ENCODE peak calls at places on chromosome 2, in ten cellular contexts. G, Y, M, X, B, P, U, O, C and J are unnamed samples. For H3K4me1, the result is how much of the 10 kb centered on the place peaks cover.

GRCh38 chr2:126972272-126972626 is 73.6 kb downstream of the TEX51 start:
- DNase-seq in G (no peak), Y (no peak), M (no peak), X (no peak), B (no peak), P (no peak), U (no peak), O (no peak), C (no peak), J (no peak)

GRCh38 chr2:83067947-83068346 is 1391.1 kb downstream of the SUCLG1 start:
- DNase-seq in G (no peak), Y (peak), M (no peak), X (no peak), B (no peak), P (no peak), U (no peak), O (no peak), C (peak), J (no peak)

GRCh38 chr2:21406983-21407382 is 283.2 kb downstream of the TDRD15 start:
- DNase-seq in G (no peak), Y (no peak), M (no peak), X (no peak), B (no peak), P (no peak), U (no peak), O (no peak), C (no peak), J (no peak)

GRCh38 chr2:73289304-73289703 is 4.0 kb downstream of the EGR4 start:
- DNase-seq in G (no peak), Y (no peak), M (no peak), X (no peak), B (no peak), P (no peak), U (no peak), O (no peak), C (no peak), J (no peak)

GRCh38 chr2:182918961-182919360 is 52.5 kb upstream of the FRZB start:
- DNase-seq in G (no peak), Y (no peak), M (no peak), X (no peak), B (no peak), P (no peak), U (no peak), O (no peak), C (no peak), J (no peak)

GRCh38 chr2:176763871-176764404 is 448.7 kb upstream of the HNRNPA3 start:
- DNase-seq in G (no peak), Y (peak), M (no peak), X (no peak), B (no peak), P (no peak), U (peak), O (no peak), C (no peak), J (no peak)

GRCh38 chr2:109403841-109404201 is 209.9 kb downstream of the SEPTIN10 start:
- DNase-seq in G (peak), Y (no peak), M (no peak), X (no peak), B (no peak), P (no peak), U (no peak), O (no peak), C (no peak), J (no peak)

GRCh38 chr2:9377461-9378097 is 45.7 kb downstream of the ITGB1BP1 start:
- DNase-seq in G (no peak), Y (no peak), M (no peak), X (no peak), B (no peak), P (no peak), U (no peak), O (no peak), C (no peak), J (no peak)

GRCh38 chr2:94870392-94871225 is 621 bp upstream of the TEKT4 start:
- DNase-seq in G (no peak), Y (peak), M (no peak), X (no peak), B (peak), P (no peak), U (no peak), O (no peak), C (no peak), J (no peak)

GRCh38 chr2:1658394-1659151 is 85.7 kb downstream of the PXDN start:
- DNase-seq in G (no peak), Y (no peak), M (no peak), X (no peak), B (no peak), P (no peak), U (no peak), O (no peak), C (no peak), J (no peak)

GRCh38 chr2:208827109-208827508 is 420.5 kb downstream of the PTH2R start:
- DNase-seq in G (no peak), Y (no peak), M (no peak), X (no peak), B (no peak), P (no peak), U (peak), O (no peak), C (no peak), J (no peak)

GRCh38 chr2:143629344-143629743 is 500.1 kb downstream of the ARHGAP15 start:
- DNase-seq in G (peak), Y (no peak), M (no peak), X (no peak), B (no peak), P (no peak), U (no peak), O (peak), C (peak), J (no peak)

GRCh38 chr2:85237849-85238570 is 89.8 kb downstream of the TGOLN2 start:
- DNase-seq in G (no peak), Y (peak), M (no peak), X (no peak), B (no peak), P (no peak), U (peak), O (no peak), C (no peak), J (no peak)

GRCh38 chr2:149739171-149739879 is 151.8 kb upstream of the MMADHC start:
- DNase-seq in G (peak), Y (no peak), M (no peak), X (no peak), B (no peak), P (no peak), U (no peak), O (no peak), C (no peak), J (no peak)

GRCh38 chr2:238498691-238499295 is 72.1 kb downstream of the ASB1 start:
- DNase-seq in G (no peak), Y (no peak), M (no peak), X (no peak), B (no peak), P (no peak), U (no peak), O (no peak), C (no peak), J (peak)

GRCh38 chr2:240655931-240656886 is 26.5 kb downstream of the AQP12B start:
- DNase-seq in G (peak), Y (no peak), M (no peak), X (no peak), B (no peak), P (no peak), U (no peak), O (no peak), C (no peak), J (no peak)

GRCh38 chr2:235599596-235600338 is 105.9 kb downstream of the AGAP1 start:
- DNase-seq in G (no peak), Y (no peak), M (no peak), X (no peak), B (no peak), P (no peak), U (no peak), O (no peak), C (no peak), J (no peak)

GRCh38 chr2:183219853-183220252 is 95.6 kb downstream of the NUP35 start:
- DNase-seq in G (peak), Y (no peak), M (no peak), X (no peak), B (no peak), P (no peak), U (no peak), O (no peak), C (no peak), J (no peak)

GRCh38 chr2:30758315-30758714 is 48.9 kb downstream of the CAPN13 start:
- DNase-seq in G (no peak), Y (peak), M (no peak), X (no peak), B (no peak), P (no peak), U (no peak), O (no peak), C (no peak), J (no peak)

GRCh38 chr2:227194219-227194618 is 29.8 kb downstream of the COL4A3 start:
- DNase-seq in G (no peak), Y (no peak), M (no peak), X (no peak), B (no peak), P (no peak), U (no peak), O (no peak), C (no peak), J (no peak)

GRCh38 chr2:169091761-169092523 is 22.6 kb downstream of the DHRS9 start:
- DNase-seq in G (peak), Y (no peak), M (no peak), X (no peak), B (no peak), P (no peak), U (no peak), O (peak), C (no peak), J (no peak)

GRCh38 chr2:181185948-181186347 is 205.5 kb downstream of the UBE2E3 start:
- DNase-seq in G (peak), Y (no peak), M (no peak), X (no peak), B (no peak), P (no peak), U (no peak), O (peak), C (no peak), J (no peak)

GRCh38 chr2:55618649-55619055 is 1.2 kb upstream of the PPP4R3B start:
- DNase-seq in G (peak), Y (peak), M (peak), X (peak), B (peak), P (peak), U (peak), O (peak), C (peak), J (peak)

GRCh38 chr2:108835038-108835437 is 48.5 kb downstream of the CCDC138 start:
- DNase-seq in G (no peak), Y (no peak), M (no peak), X (no peak), B (no peak), P (no peak), U (no peak), O (no peak), C (no peak), J (no peak)

GRCh38 chr2:121244616-121245015 is 40.4 kb downstream of the TFCP2L1 start:
- DNase-seq in G (no peak), Y (no peak), M (no peak), X (no peak), B (no peak), P (no peak), U (no peak), O (no peak), C (no peak), J (no peak)

GRCh38 chr2:189254268-189254883 is 74.8 kb upstream of the COL5A2 start:
- DNase-seq in G (peak), Y (peak), M (peak), X (no peak), B (peak), P (peak), U (peak), O (peak), C (peak), J (peak)

DNA sequence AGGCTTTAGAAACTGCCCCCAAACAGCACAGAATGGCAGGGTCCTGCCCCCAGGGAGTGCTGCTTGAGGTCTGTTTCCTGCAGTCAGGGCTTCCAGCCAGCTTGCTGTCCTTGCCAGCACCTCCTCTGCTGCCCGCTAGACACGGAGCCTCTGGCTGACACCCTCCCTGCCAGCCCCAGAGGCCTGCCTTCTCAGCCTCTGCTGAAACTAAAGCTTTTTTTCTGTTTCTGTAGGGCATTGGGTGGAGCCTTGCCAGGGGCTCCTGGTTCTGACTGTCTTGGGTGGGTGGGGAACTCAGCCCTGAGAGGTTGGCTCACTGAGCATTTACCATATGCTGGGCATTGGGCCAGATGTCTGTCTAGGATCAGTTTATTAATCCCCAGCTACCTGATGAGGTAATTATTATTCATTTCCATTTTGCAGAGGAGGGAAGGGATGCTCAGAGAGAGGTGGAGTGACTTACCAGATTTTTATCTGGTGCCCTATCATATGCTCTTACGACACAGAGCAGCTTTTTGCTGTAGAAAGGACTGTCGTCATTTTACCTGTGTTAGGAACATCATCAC is 35.4 kb downstream of the INPP4A start:
- DNase-seq in G (peak), Y (peak), M (peak), X (no peak), B (peak), P (peak), U (peak), O (peak), C (peak), J (peak)
- H3K4me1 ChIP-seq in G (under half), Y (under half), M (under half), X (under half), B (half or more), P (under half), U (under half), O (under half), C (under half), J (half or more)

GRCh38 chr2:64204006-64204632 is 59.9 kb upstream of the PELI1 start:
- DNase-seq in G (peak), Y (no peak), M (no peak), X (no peak), B (peak), P (no peak), U (no peak), O (peak), C (peak), J (peak)

GRCh38 chr2:64203131-64204005 is 59.1 kb upstream of the PELI1 start:
- DNase-seq in G (peak), Y (no peak), M (no peak), X (no peak), B (no peak), P (no peak), U (peak), O (peak), C (peak), J (no peak)

GRCh38 chr2:64204716-64205115 is 60.5 kb upstream of the PELI1 start:
- DNase-seq in G (no peak), Y (no peak), M (no peak), X (no peak), B (no peak), P (no peak), U (no peak), O (no peak), C (no peak), J (no peak)

GRCh38 chr2:64202206-64202864 is 58.1 kb upstream of the PELI1 start:
- DNase-seq in G (peak), Y (peak), M (no peak), X (no peak), B (no peak), P (no peak), U (no peak), O (peak), C (peak), J (no peak)

DNA sequence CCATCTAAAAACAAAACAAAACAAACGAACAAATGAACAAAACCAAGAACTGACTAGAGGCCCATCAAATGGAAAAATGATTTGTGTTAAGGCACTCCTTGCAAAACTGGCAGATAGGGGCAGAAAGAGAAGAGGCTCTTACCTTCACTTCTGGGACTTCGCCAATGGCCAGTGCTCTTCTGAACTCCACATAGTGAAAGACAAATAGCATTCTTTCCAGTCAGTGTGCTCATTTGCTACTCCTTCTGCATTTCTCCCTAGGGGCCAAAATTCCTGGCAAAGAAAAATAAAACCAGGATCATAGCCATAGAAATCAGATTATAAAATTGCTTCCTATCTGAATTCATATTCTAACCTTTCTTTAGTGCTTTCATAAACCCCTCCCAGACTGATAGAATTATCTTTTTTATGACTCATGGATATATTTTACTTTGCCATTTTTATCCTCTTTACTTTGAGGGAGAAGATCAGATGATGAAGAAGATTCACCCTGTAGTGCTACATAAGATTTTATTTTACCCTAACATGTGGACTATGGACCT is 56.9 kb upstream of the PELI1 start:
- DNase-seq in G (no peak), Y (no peak), M (no peak), X (no peak), B (no peak), P (no peak), U (no peak), O (peak), C (no peak), J (no peak)
- H3K4me1 ChIP-seq in G (under half), Y (under half), M (under half), X (under half), B (under half), P (under half), U (under half), O (under half), C (under half), J (half or more)

GRCh38 chr2:160324917-160325316 is 124.8 kb upstream of the ITGB6 start:
- DNase-seq in G (no peak), Y (no peak), M (no peak), X (no peak), B (no peak), P (no peak), U (no peak), O (no peak), C (no peak), J (no peak)
- H3K4me1 ChIP-seq in G (under half), Y (under half), M (under half), X (half or more), B (half or more), P (half or more), U (half or more), O (under half), C (under half), J (half or more)

GRCh38 chr2:46847185-46847710 is 68.4 kb downstream of the MCFD2 start:
- DNase-seq in G (peak), Y (no peak), M (peak), X (peak), B (peak), P (peak), U (no peak), O (peak), C (peak), J (peak)

GRCh38 chr2:46847726-46848421 is 67.7 kb downstream of the MCFD2 start:
- DNase-seq in G (peak), Y (no peak), M (no peak), X (no peak), B (no peak), P (no peak), U (no peak), O (peak), C (peak), J (no peak)

GRCh38 chr2:46849741-46850474 is 65.7 kb downstream of the MCFD2 start:
- DNase-seq in G (peak), Y (no peak), M (peak), X (no peak), B (peak), P (peak), U (peak), O (peak), C (peak), J (peak)

GRCh38 chr2:46849080-46849715 is 66.4 kb downstream of the MCFD2 start:
- DNase-seq in G (peak), Y (no peak), M (no peak), X (peak), B (no peak), P (no peak), U (no peak), O (no peak), C (peak), J (no peak)

GRCh38 chr2:46848446-46848845 is 67.2 kb downstream of the MCFD2 start:
- DNase-seq in G (no peak), Y (no peak), M (no peak), X (no peak), B (no peak), P (no peak), U (no peak), O (no peak), C (no peak), J (peak)
- H3K4me1 ChIP-seq in G (under half), Y (under half), M (half or more), X (half or more), B (half or more), P (half or more), U (under half), O (half or more), C (half or more), J (half or more)

DNA sequence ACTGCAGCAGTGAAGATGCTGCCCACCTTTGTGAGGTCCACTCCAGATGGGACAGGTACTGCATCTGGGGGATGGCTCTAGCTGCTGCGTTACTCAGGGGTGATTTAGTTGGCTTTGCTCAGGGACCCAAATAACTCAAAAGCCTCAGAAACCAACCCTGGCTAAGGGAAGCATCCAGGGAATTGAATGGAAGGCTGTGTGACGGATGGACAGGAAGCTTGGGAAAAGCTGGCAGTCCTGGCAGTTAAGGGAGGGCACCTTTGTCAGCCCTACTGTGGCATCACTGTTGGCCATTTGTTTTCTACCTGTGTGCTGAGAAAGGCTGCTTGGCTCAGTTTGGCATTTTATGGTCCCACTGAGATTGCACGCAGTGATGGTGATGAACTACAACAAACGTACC is 20.5 kb downstream of the HK2 start:
- DNase-seq in G (no peak), Y (no peak), M (no peak), X (no peak), B (no peak), P (no peak), U (no peak), O (no peak), C (no peak), J (no peak)
- H3K4me1 ChIP-seq in G (under half), Y (under half), M (under half), X (under half), B (under half), P (under half), U (half or more), O (under half), C (under half), J (under half)